ENCODE peak calls at places on chromosomes 3 and 15, in four cellular contexts. X is hepatocyte, L is heart left ventricle, M is pancreas. A is an unnamed sample.

GRCh38 chr3:47015151-47015550 is 35.7 kb downstream of the NBEAL2 start:
- DNase-seq in X (no peak), L (no peak), M (no peak), A (no peak)

GRCh38 chr3:104909188-104909587 is 457.5 kb upstream of the ALCAM start:
- DNase-seq in X (peak; percentile 19), L (no peak), M (no peak), A (no peak)

GRCh38 chr15:92654662-92655061 is 913 bp downstream of the FAM174B start:
- DNase-seq in X (no peak), L (no peak), M (no peak), A (no peak)

GRCh38 chr3:196590279-196590678 is 21.8 kb downstream of the FBXO45 start:
- DNase-seq in X (no peak), L (no peak), M (no peak), A (no peak)

GRCh38 chr15:91275844-91276243 is 175.8 kb downstream of the SV2B start:
- DNase-seq in X (no peak), L (no peak), M (no peak), A (no peak)

GRCh38 chr3:189563841-189564563 is 67.2 kb upstream of the TP63 start:
- DNase-seq in X (peak; percentile 29), L (no peak), M (no peak), A (no peak)

GRCh38 chr15:91963051-91963450 is 109.5 kb downstream of the SLCO3A1 start:
- DNase-seq in X (no peak), L (no peak), M (no peak), A (no peak)

GRCh38 chr3:185983495-185984141 is 45.8 kb upstream of the TRA2B start:
- DNase-seq in X (peak; percentile 87), L (peak; percentile 66), M (peak; percentile 82), A (peak; percentile 86)

GRCh38 chr3:1848935-1849334 is 249.7 kb upstream of the CNTN4 start:
- DNase-seq in X (no peak), L (no peak), M (no peak), A (no peak)

GRCh38 chr15:81394609-81395008 is 20.6 kb upstream of the TMC3 start:
- DNase-seq in X (peak; percentile 66), L (no peak), M (peak; percentile 43), A (no peak)

GRCh38 chr15:64773606-64774555 is 1.5 kb downstream of the RBPMS2 start:
- DNase-seq in X (no peak), L (no peak), M (no peak), A (no peak)

GRCh38 chr15:79179108-79179561 is 88.6 kb upstream of the RASGRF1 start:
- DNase-seq in X (peak; percentile 89), L (no peak), M (no peak), A (no peak)

GRCh38 chr15:90362936-90363212 is 10.8 kb downstream of the ZNF774 start:
- DNase-seq in X (peak; percentile 48), L (no peak), M (no peak), A (no peak)

GRCh38 chr15:92952451-92952850 is 52.3 kb downstream of the CHD2 start:
- DNase-seq in X (no peak), L (no peak), M (no peak), A (no peak)

GRCh38 chr3:129593595-129594339 is 12.7 kb downstream of the PLXND1 start:
- DNase-seq in X (no peak), L (no peak), M (no peak), A (peak; percentile 89)

GRCh38 chr15:57340673-57341259 is 35.5 kb upstream of the CGNL1 start:
- DNase-seq in X (peak; percentile 80), L (peak; percentile 49), M (peak; percentile 58), A (no peak)

GRCh38 chr3:41267975-41268640 is 68.8 kb downstream of the CTNNB1 start:
- DNase-seq in X (peak; percentile 66), L (no peak), M (no peak), A (no peak)

GRCh38 chr3:131370935-131371698 is 10.5 kb upstream of the NUDT16 start:
- DNase-seq in X (no peak), L (no peak), M (no peak), A (no peak)

GRCh38 chr3:72336821-72337479 is 511.3 kb downstream of the SHQ1 start:
- DNase-seq in X (peak; percentile 92), L (peak; percentile 88), M (no peak), A (peak; percentile 75)

GRCh38 chr3:13709706-13710105 is 160.8 kb downstream of the FBLN2 start:
- DNase-seq in X (no peak), L (no peak), M (peak; percentile 0), A (peak; percentile 17)

GRCh38 chr3:156617145-156617544 is 57.2 kb upstream of the TIPARP start:
- DNase-seq in X (no peak), L (no peak), M (no peak), A (no peak)

GRCh38 chr3:74801924-74802323 is 187.5 kb upstream of the CNTN3 start:
- DNase-seq in X (no peak), L (no peak), M (no peak), A (no peak)

GRCh38 chr3:52829906-52830463 is 487 bp downstream of the ITIH4 start:
- DNase-seq in X (no peak), L (no peak), M (no peak), A (no peak)

GRCh38 chr3:154244644-154245043 is 79.6 kb downstream of the DHX36 start:
- DNase-seq in X (no peak), L (peak; percentile 12), M (no peak), A (no peak)

GRCh38 chr3:47017504-47018268 is 38.2 kb downstream of the NBEAL2 start:
- DNase-seq in X (no peak), L (no peak), M (no peak), A (no peak)

GRCh38 chr15:39232512-39232911 is 348.4 kb upstream of the THBS1 start:
- DNase-seq in X (no peak), L (no peak), M (no peak), A (no peak)

GRCh38 chr15:39230205-39230916 is 350.5 kb upstream of the THBS1 start:
- DNase-seq in X (no peak), L (no peak), M (no peak), A (no peak)

GRCh38 chr15:39228889-39229288 is 352.0 kb upstream of the THBS1 start:
- DNase-seq in X (no peak), L (no peak), M (no peak), A (no peak)

GRCh38 chr15:39227001-39227400 is 353.9 kb upstream of the THBS1 start:
- DNase-seq in X (no peak), L (no peak), M (no peak), A (no peak)

DNA sequence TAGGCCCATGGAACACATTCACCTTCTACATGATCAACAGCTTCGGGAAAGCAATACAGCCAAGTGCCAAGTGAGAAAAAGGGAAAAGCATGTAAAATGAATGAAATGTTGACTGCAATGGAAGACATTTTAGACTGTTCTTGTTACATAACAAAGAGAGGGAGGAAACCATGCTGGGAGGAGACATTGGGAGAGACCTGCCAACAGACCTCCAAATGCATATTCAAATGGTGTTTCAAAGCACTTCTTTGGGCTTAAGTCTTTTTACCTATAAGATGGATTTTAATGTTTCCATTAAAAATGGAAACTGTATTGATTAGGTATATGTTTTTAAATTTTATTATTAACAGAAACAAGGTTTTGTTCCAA is 350.0 kb upstream of the THBS1 start:
- DNase-seq in X (no peak), L (no peak), M (no peak), A (no peak)
- H3K27ac ChIP-seq in X (no peak overlapping the region), L (no peak overlapping the region), M (no peak overlapping the region), A (peak overlapping the region; percentile 39)

DNA sequence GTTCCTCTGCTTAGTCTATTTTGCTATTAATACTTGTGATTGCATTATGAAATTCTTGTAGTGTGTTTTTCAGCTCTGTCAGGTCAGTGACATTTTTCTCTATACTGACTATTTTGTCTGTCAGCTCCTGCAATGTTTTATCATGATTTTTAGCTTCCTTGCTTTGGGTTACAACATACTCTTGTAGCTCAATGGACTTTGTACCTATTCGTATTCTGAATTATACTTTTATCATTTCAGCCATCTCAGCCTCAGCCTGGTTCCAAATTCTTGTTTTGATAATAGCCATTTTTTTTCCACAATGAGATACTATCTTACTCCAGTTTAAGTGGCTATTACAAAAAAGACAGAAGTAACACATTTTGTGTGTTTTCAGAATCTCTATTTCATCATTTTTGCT is 204.2 kb upstream of the ONECUT1 start:
- DNase-seq in X (no peak), L (no peak), M (no peak), A (no peak)
- H3K9me3 ChIP-seq in X (no peaks in the 10 kb centered on the region), L (peaks cover 10% of the 10 kb centered on the region), M (no peaks in the 10 kb centered on the region), A (peaks cover 32% of the 10 kb centered on the region)

GRCh38 chr3:128011140-128011539 is 41.1 kb upstream of the SEC61A1 start:
- DNase-seq in X (peak; percentile 80), L (no peak), M (peak; percentile 78), A (no peak)
- TF ChIP-seq CTCF in X (peak; percentile 56), L (no peak), M (peak; percentile 23), A (no peak)

DNA sequence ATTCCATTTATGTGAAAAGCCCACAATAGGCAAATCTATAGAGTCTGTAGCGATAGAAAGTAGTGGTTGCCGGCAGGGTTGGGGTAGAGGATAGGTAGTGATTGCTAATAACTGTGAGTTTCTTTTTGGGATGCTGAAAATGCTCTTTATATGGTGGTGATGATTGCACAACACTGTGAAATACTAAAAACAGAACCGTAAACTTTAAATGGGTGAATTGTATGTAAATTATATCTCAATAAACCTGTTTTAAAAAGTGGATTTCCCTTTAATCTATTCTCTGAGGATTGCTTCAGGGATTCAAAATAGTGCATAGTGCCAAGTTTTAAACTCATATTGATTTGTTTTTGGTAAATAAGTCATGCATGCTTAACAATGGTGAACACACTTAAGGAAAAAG is 140.2 kb downstream of the LPP start:
- DNase-seq in X (no peak), L (no peak), M (no peak), A (no peak)
- H3K27ac ChIP-seq in X (peak overlapping the region; percentile 89), L (peak overlapping the region; percentile 81), M (peak overlapping the region; percentile 89), A (no peak overlapping the region)

GRCh38 chr3:61612211-61612995 is 51.0 kb downstream of the PTPRG start:
- DNase-seq in X (no peak), L (no peak), M (no peak), A (no peak)
- H3K9me3 ChIP-seq in X (no peaks in the 10 kb centered on the region), L (no peaks in the 10 kb centered on the region), M (no peaks in the 10 kb centered on the region), A (no peaks in the 10 kb centered on the region)

GRCh38 chr3:17798000-17798399 is 55.6 kb upstream of the TBC1D5 start:
- DNase-seq in X (no peak), L (no peak), M (no peak), A (no peak)
- TF ChIP-seq CTCF in X (no peak), L (no peak), M (no peak), A (no peak)

GRCh38 chr3:122988507-122988906 is 39.1 kb downstream of the SEMA5B start:
- DNase-seq in X (no peak), L (no peak), M (no peak), A (no peak)

GRCh38 chr3:122985539-122985938 is 42.0 kb downstream of the SEMA5B start:
- DNase-seq in X (no peak), L (no peak), M (no peak), A (no peak)

GRCh38 chr3:122986790-122987189 is 40.8 kb downstream of the SEMA5B start:
- DNase-seq in X (no peak), L (no peak), M (no peak), A (no peak)

GRCh38 chr3:122987726-122988319 is 39.7 kb downstream of the SEMA5B start:
- DNase-seq in X (no peak), L (no peak), M (no peak), A (no peak)

DNA sequence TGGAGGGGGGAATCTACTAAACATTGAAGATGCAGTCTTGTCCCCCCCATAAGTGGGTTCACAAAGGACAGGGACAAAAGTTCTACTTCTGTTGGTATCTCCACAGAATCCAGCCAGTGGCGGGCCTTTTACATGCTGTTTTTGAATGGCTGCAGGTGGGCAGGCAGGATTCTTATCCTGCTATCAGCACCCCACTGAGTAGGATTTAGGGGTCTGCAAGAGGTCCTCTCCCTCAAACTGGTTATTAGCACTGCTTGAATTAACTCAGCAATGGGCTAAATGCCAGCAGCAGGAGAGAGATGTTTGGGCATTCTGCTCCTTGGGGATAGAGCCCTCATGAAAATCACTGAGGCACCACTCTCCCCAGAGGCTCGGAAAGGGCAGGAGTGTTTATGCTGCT is 40.3 kb downstream of the SEMA5B start:
- DNase-seq in X (no peak), L (no peak), M (no peak), A (no peak)
- H3K27ac ChIP-seq in X (no peak overlapping the region), L (no peak overlapping the region), M (no peak overlapping the region), A (no peak overlapping the region)